ENCODE peak calls at places on chromosomes 6 and 20, in ten cellular contexts. O is iris pigment epithelial cell, V is cerebellum, B is GM12865, Y is NCI-H524, U is Calu3, J is upper lobe of left lung, T is COR-L47, R is DMS53, Z is hepatic stellate cell. F is an unnamed sample.

GRCh38 chr6:64081459-64081858 is 445.9 kb downstream of the PHF3 start:
- DNase-seq in O (no peak), V (no peak), B (no peak), Y (no peak), U (no peak), J (no peak), T (no peak), R (no peak), Z (no peak), F (no peak)

GRCh38 chr6:155126727-155127439 is 131.8 kb downstream of the TIAM2 start:
- DNase-seq in O (peak; percentile 78), V (no peak), B (peak; percentile 20), Y (no peak), U (peak; percentile 80), J (no peak), T (no peak), R (peak; percentile 73), Z (peak; percentile 82), F (no peak)

GRCh38 chr6:41467106-41467505 is 79.1 kb upstream of the FOXP4 start:
- DNase-seq in O (no peak), V (no peak), B (no peak), Y (no peak), U (no peak), J (no peak), T (no peak), R (no peak), Z (no peak), F (no peak)

GRCh38 chr6:8299034-8299433 is 136.3 kb downstream of the SLC35B3 start:
- DNase-seq in O (no peak), V (no peak), B (no peak), Y (no peak), U (no peak), J (no peak), T (no peak), R (no peak), Z (no peak), F (no peak)

GRCh38 chr6:170362121-170362520 is 55.6 kb downstream of the FAM120B start:
- DNase-seq in O (no peak), V (no peak), B (no peak), Y (no peak), U (no peak), J (no peak), T (no peak), R (no peak), Z (no peak), F (no peak)

GRCh38 chr20:38789503-38790209 is 15.8 kb upstream of the PPP1R16B start:
- DNase-seq in O (peak; percentile 54), V (no peak), B (no peak), Y (no peak), U (no peak), J (no peak), T (no peak), R (peak; percentile 15), Z (no peak), F (no peak)

GRCh38 chr6:105757512-105758200 is 328.5 kb upstream of the PRDM1 start:
- DNase-seq in O (no peak), V (peak; percentile 33), B (peak; percentile 90), Y (no peak), U (no peak), J (no peak), T (peak; percentile 43), R (peak; percentile 91), Z (no peak), F (no peak)

GRCh38 chr20:64055893-64056638 is 6.6 kb upstream of the SOX18 start:
- DNase-seq in O (no peak), V (no peak), B (peak; percentile 40), Y (no peak), U (peak; percentile 41), J (peak; percentile 47), T (no peak), R (no peak), Z (peak; percentile 78), F (no peak)

GRCh38 chr20:62356948-62357667 is 10.0 kb downstream of the LAMA5 start:
- DNase-seq in O (peak; percentile 77), V (peak; percentile 86), B (no peak), Y (peak; percentile 50), U (peak; percentile 95), J (peak; percentile 60), T (no peak), R (peak; percentile 49), Z (peak; percentile 87), F (no peak)